ENCODE peak calls at places on chromosomes 12 and 14, in six cellular contexts. X is left ventricle myocardium inferior, L is AG20443, S is left colon, Z is amygdala, U is endothelial cell. W is an unnamed sample.

GRCh38 chr12:88450130-88450529 is 130.1 kb downstream of the KITLG start:
- DNase-seq in Z (no peak), U (no peak), L (no peak), S (no peak), X (no peak), W (no peak)

GRCh38 chr12:15256760-15257159 is 35.5 kb upstream of the RERG start:
- DNase-seq in Z (no peak), S (no peak), L (peak; percentile 59), U (no peak), X (no peak), W (no peak)

GRCh38 chr12:30754383-30754749 is 385 bp downstream of the CAPRIN2 start:
- DNase-seq in U (no peak), X (no peak), S (no peak), L (no peak), Z (no peak), W (no peak)

GRCh38 chr12:98828802-98829600 is 183.9 kb downstream of the APAF1 start:
- DNase-seq in L (peak; percentile 30), X (no peak), U (no peak), Z (no peak), S (no peak), W (no peak)

GRCh38 chr14:96256420-96256819 is 410 bp downstream of the BDKRB1 start:
- DNase-seq in Z (no peak), U (no peak), L (peak; percentile 61), X (no peak), S (no peak), W (no peak)

GRCh38 chr12:124506832-124507153 is 60.6 kb downstream of the NCOR2 start:
- DNase-seq in X (no peak), L (no peak), Z (no peak), U (no peak), S (no peak), W (no peak)

GRCh38 chr14:23483216-23483854 is 13.8 kb downstream of the NGDN start:
- DNase-seq in U (peak; percentile 57), Z (peak; percentile 70), S (no peak), L (peak; percentile 48), X (no peak), W (peak; percentile 12)

GRCh38 chr12:82832091-82832490 is 145.4 kb downstream of the TMTC2 start:
- DNase-seq in U (no peak), S (no peak), Z (no peak), L (no peak), X (no peak), W (no peak)

GRCh38 chr12:9820281-9820930 is 6.9 kb upstream of the KLRF1 start:
- DNase-seq in U (no peak), X (no peak), L (no peak), S (no peak), Z (no peak), W (no peak)

GRCh38 chr14:21902561-21903199 is 229.1 kb upstream of the OR4E1 start:
- DNase-seq in L (no peak), S (peak; percentile 24), X (no peak), Z (peak; percentile 7), U (no peak), W (peak; percentile 32)

GRCh38 chr12:130825771-130826150 is 13.3 kb downstream of the STX2 start:
- DNase-seq in Z (no peak), U (no peak), S (no peak), L (no peak), X (no peak), W (no peak)

GRCh38 chr12:18345021-18345735 is 83.9 kb downstream of the PIK3C2G start:
- DNase-seq in U (no peak), S (no peak), Z (no peak), L (peak; percentile 13), X (no peak), W (no peak)

GRCh38 chr12:47938093-47938492 is 25.3 kb upstream of the TMEM106C start:
- DNase-seq in X (no peak), Z (no peak), L (peak; percentile 25), U (no peak), S (no peak), W (no peak)

GRCh38 chr12:22437031-22437806 is 102.7 kb upstream of the ST8SIA1 start:
- DNase-seq in L (no peak), X (no peak), Z (no peak), U (no peak), S (no peak), W (peak; percentile 3)

GRCh38 chr14:72619881-72620280 is 274.0 kb downstream of the DPF3 start:
- DNase-seq in U (no peak), X (no peak), L (no peak), S (no peak), Z (no peak), W (no peak)

GRCh38 chr14:22251090-22251489 is 337.9 kb downstream of the DAD1 start:
- DNase-seq in Z (no peak), U (no peak), X (no peak), S (no peak), L (no peak), W (no peak)

GRCh38 chr12:128449146-128449894 is 182.3 kb downstream of the TMEM132C start:
- DNase-seq in X (no peak), U (no peak), Z (no peak), S (no peak), L (no peak), W (no peak)

GRCh38 chr14:61498811-61499210 is 177.4 kb downstream of the PRKCH start:
- DNase-seq in X (no peak), Z (no peak), L (peak; percentile 68), S (no peak), U (no peak), W (no peak)

GRCh38 chr12:6582196-6582595 is 14.1 kb upstream of the NOP2 start:
- DNase-seq in S (no peak), U (no peak), Z (no peak), L (no peak), X (no peak), W (no peak)

GRCh38 chr12:46268349-46268616 is 560 bp downstream of the SLC38A1 start:
- DNase-seq in Z (no peak), S (no peak), X (no peak), U (no peak), L (peak; percentile 26), W (no peak)

GRCh38 chr12:9799961-9800360 is 27.3 kb upstream of the KLRF1 start:
- DNase-seq in X (no peak), S (no peak), L (no peak), Z (no peak), U (no peak), W (no peak)

GRCh38 chr12:20557076-20557475 is 138.1 kb upstream of the SLCO1C1 start:
- DNase-seq in X (no peak), Z (no peak), U (no peak), L (no peak), S (no peak), W (no peak)

GRCh38 chr14:99125113-99125512 is 146.9 kb downstream of the BCL11B start:
- DNase-seq in Z (no peak), L (no peak), X (no peak), U (peak; percentile 1), S (no peak), W (no peak)

GRCh38 chr12:124904306-124905098 is 9.9 kb downstream of the UBC start:
- DNase-seq in X (peak; percentile 83), S (peak; percentile 78), U (no peak), Z (peak; percentile 87), L (peak; percentile 96), W (peak; percentile 42)

GRCh38 chr12:3046441-3047200 is 30.6 kb upstream of the TSPAN9 start:
- DNase-seq in L (peak; percentile 42), U (no peak), X (peak; percentile 78), S (no peak), Z (no peak), W (no peak)

GRCh38 chr14:77307099-77307496 is 13.6 kb downstream of the POMT2 start:
- DNase-seq in U (no peak), L (peak; percentile 27), S (no peak), X (no peak), Z (peak; percentile 60), W (no peak)

GRCh38 chr12:131494141-131494733 is 216.7 kb upstream of the SFSWAP start:
- DNase-seq in S (no peak), L (no peak), U (no peak), Z (no peak), X (no peak), W (no peak)

GRCh38 chr12:49098035-49098451 is 3.4 kb upstream of the DHH start:
- DNase-seq in Z (no peak), X (peak; percentile 25), U (peak; percentile 76), S (peak; percentile 61), L (peak; percentile 69), W (peak; percentile 78)